ENCODE peak calls at places on chromosomes 4 and X, in six cellular contexts. K is effector memory CD4-positive, alpha-beta T cell; D is hypothalamus; B is MM.1S; C is HCEC 1CT; N is fibroblast of mammary gland. M is an unnamed sample.

GRCh38 chr4:22485751-22486150 is 30.1 kb downstream of the ADGRA3 start:
- DNase-seq in K (no peak), D (no peak), B (no peak), C (peak; percentile 48), N (peak; percentile 91), M (no peak)

GRCh38 chr4:164956766-164957643 is 20.5 kb downstream of the TRIM61 start:
- DNase-seq in K (peak; percentile 29), D (peak; percentile 51), B (peak; percentile 92), C (peak; percentile 58), N (peak; percentile 64), M (peak; percentile 90)

GRCh38 chrX:49793686-49794085 is 35.4 kb upstream of the PAGE4 start:
- DNase-seq in K (no peak), D (no peak), B (no peak), C (no peak), N (no peak), M (no peak)

GRCh38 chr4:114208747-114209146 is 229.3 kb upstream of the ARSJ start:
- DNase-seq in K (no peak), D (no peak), B (no peak), C (peak; percentile 23), N (peak; percentile 21), M (no peak)

GRCh38 chr4:2248044-2248780 is 6.3 kb upstream of the HAUS3 start:
- DNase-seq in K (no peak), D (no peak), B (no peak), C (no peak), N (no peak), M (no peak)

GRCh38 chr4:4852591-4853362 is 6.7 kb upstream of the MSX1 start:
- DNase-seq in K (no peak), D (no peak), B (no peak), C (peak; percentile 17), N (peak; percentile 79), M (no peak)

GRCh38 chr4:81152839-81153713 is 61.9 kb downstream of the PRKG2 start:
- DNase-seq in K (no peak), D (no peak), B (no peak), C (no peak), N (no peak), M (no peak)

GRCh38 chrX:15816886-15817285 is 26.6 kb downstream of the ZRSR2 start:
- DNase-seq in K (peak; percentile 4), D (no peak), B (peak; percentile 6), C (no peak), N (no peak), M (no peak)

GRCh38 chr4:80268936-80269335 is 2.5 kb downstream of the FGF5 start:
- DNase-seq in K (no peak), D (no peak), B (no peak), C (peak; percentile 14), N (no peak), M (no peak)

GRCh38 chrX:102833136-102833535 is 103.9 kb upstream of the RAB40AL start:
- DNase-seq in K (no peak), D (no peak), B (no peak), C (no peak), N (peak; percentile 34), M (no peak)

GRCh38 chr4:147704846-147705245 is 20.9 kb upstream of the PRMT9 start:
- DNase-seq in K (no peak), D (no peak), B (no peak), C (no peak), N (no peak), M (no peak)

GRCh38 chr4:75671802-75672421 is 1.3 kb downstream of the G3BP2 start:
- DNase-seq in K (no peak), D (no peak), B (no peak), C (no peak), N (peak; percentile 5), M (no peak)

GRCh38 chr4:39134674-39135073 is 47.7 kb upstream of the WDR19 start:
- DNase-seq in K (no peak), D (no peak), B (peak; percentile 58), C (no peak), N (no peak), M (no peak)

GRCh38 chr4:104811727-104812126 is 317.0 kb upstream of the CXXC4 start:
- DNase-seq in K (no peak), D (no peak), B (no peak), C (no peak), N (no peak), M (no peak)

GRCh38 chr4:6619116-6619465 is 21.4 kb upstream of the MRFAP1 start:
- DNase-seq in K (no peak), D (no peak), B (no peak), C (no peak), N (no peak), M (no peak)

M was measured in pancreas.